ENCODE peak calls at places on chromosomes 7 and 10, in nine cellular contexts. D, B, J, W, H, X, A, P and K are unnamed samples.
A peak's percentile ranks its signal among the peaks of the same experiment; 100 is the strongest.

GRCh38 chr10:12819071-12819470 is 182.4 kb downstream of the CCDC3 start:
- DNase-seq in D (no peak), B (no peak), J (no peak), W (no peak), H (no peak), X (no peak), A (no peak), P (no peak), K (peak; percentile 63)

GRCh38 chr7:4629287-4629905 is 52.7 kb upstream of the FOXK1 start:
- DNase-seq in D (peak; percentile 63), B (no peak), J (no peak), W (no peak), H (no peak), X (no peak), A (no peak), P (no peak), K (no peak)

GRCh38 chr7:125670926-125671572 is 741.4 kb upstream of the POT1 start:
- DNase-seq in D (no peak), B (no peak), J (no peak), W (peak; percentile 46), H (no peak), X (no peak), A (no peak), P (no peak), K (no peak)

GRCh38 chr7:62361-63116 is 129.8 kb upstream of the FAM20C start:
- DNase-seq in D (no peak), B (no peak), J (peak; percentile 55), W (no peak), H (peak; percentile 13), X (no peak), A (no peak), P (no peak), K (no peak)

GRCh38 chr7:115924398-115924797 is 106.2 kb downstream of the TFEC start:
- DNase-seq in D (no peak), B (no peak), J (no peak), W (no peak), H (no peak), X (no peak), A (no peak), P (no peak), K (no peak)

GRCh38 chr7:45687721-45688120 is 113.6 kb downstream of the ADCY1 start:
- DNase-seq in D (no peak), B (no peak), J (peak; percentile 36), W (no peak), H (no peak), X (no peak), A (no peak), P (no peak), K (no peak)

GRCh38 chr7:104628017-104628416 is 299.6 kb downstream of the LHFPL3 start:
- DNase-seq in D (no peak), B (no peak), J (no peak), W (no peak), H (no peak), X (no peak), A (no peak), P (no peak), K (no peak)

GRCh38 chr10:102230861-102231356 is 4.8 kb downstream of the ELOVL3 start:
- DNase-seq in D (peak; percentile 10), B (peak; percentile 29), J (no peak), W (peak; percentile 37), H (peak; percentile 34), X (peak; percentile 26), A (no peak), P (no peak), K (peak; percentile 64)

GRCh38 chr10:5737352-5737751 is 52.7 kb downstream of the TASOR2 start:
- DNase-seq in D (no peak), B (no peak), J (no peak), W (no peak), H (no peak), X (no peak), A (no peak), P (no peak), K (peak; percentile 36)

GRCh38 chr7:42128703-42129102 is 108.3 kb downstream of the GLI3 start:
- DNase-seq in D (no peak), B (no peak), J (no peak), W (peak; percentile 38), H (no peak), X (no peak), A (no peak), P (no peak), K (peak; percentile 22)

GRCh38 chr10:91034494-91035157 is 113.7 kb upstream of the ANKRD1 start:
- DNase-seq in D (peak; percentile 49), B (no peak), J (peak; percentile 90), W (peak; percentile 91), H (peak; percentile 82), X (no peak), A (no peak), P (no peak), K (peak; percentile 23)

GRCh38 chr10:119817991-119818888 is 54.4 kb downstream of the MCMBP start:
- DNase-seq in D (no peak), B (peak; percentile 4), J (peak; percentile 83), W (peak; percentile 80), H (peak; percentile 72), X (peak; percentile 8), A (peak; percentile 95), P (no peak), K (peak; percentile 98)

GRCh38 chr10:13276749-13277394 is 23.0 kb downstream of the PHYH start:
- DNase-seq in D (no peak), B (no peak), J (no peak), W (peak; percentile 52), H (no peak), X (no peak), A (no peak), P (no peak), K (no peak)

GRCh38 chr10:43299579-43299978 is 32.7 kb upstream of the RASGEF1A start:
- DNase-seq in D (no peak), B (peak; percentile 33), J (no peak), W (no peak), H (no peak), X (no peak), A (no peak), P (no peak), K (no peak)

GRCh38 chr10:127979017-127979416 is 72.1 kb downstream of the PTPRE start:
- DNase-seq in D (no peak), B (no peak), J (no peak), W (peak; percentile 36), H (no peak), X (no peak), A (no peak), P (no peak), K (no peak)

GRCh38 chr10:118916777-118917176 is 112.7 kb upstream of the NANOS1 start:
- DNase-seq in D (no peak), B (no peak), J (no peak), W (no peak), H (no peak), X (no peak), A (no peak), P (no peak), K (no peak)

GRCh38 chr7:140649566-140650205 is 9.1 kb upstream of the DENND2A start:
- DNase-seq in D (no peak), B (no peak), J (no peak), W (no peak), H (no peak), X (no peak), A (no peak), P (no peak), K (no peak)

GRCh38 chr10:131014271-131014670 is 297.2 kb downstream of the TCERG1L start:
- DNase-seq in D (no peak), B (no peak), J (no peak), W (no peak), H (no peak), X (no peak), A (no peak), P (no peak), K (no peak)

GRCh38 chr10:111648046-111648445 is 535.5 kb downstream of the GPAM start:
- DNase-seq in D (no peak), B (no peak), J (no peak), W (no peak), H (no peak), X (no peak), A (no peak), P (no peak), K (no peak)

GRCh38 chr7:92010215-92010614 is 69.6 kb downstream of the AKAP9 start:
- DNase-seq in D (no peak), B (no peak), J (no peak), W (no peak), H (no peak), X (no peak), A (no peak), P (no peak), K (peak; percentile 49)

GRCh38 chr7:157487046-157487770 is 150.4 kb downstream of the DNAJB6 start:
- DNase-seq in D (no peak), B (no peak), J (no peak), W (no peak), H (no peak), X (no peak), A (no peak), P (no peak), K (no peak)

GRCh38 chr10:132282667-132283603 is 24.8 kb downstream of the STK32C start:
- DNase-seq in D (no peak), B (no peak), J (no peak), W (peak; percentile 7), H (no peak), X (no peak), A (no peak), P (no peak), K (peak; percentile 21)

GRCh38 chr10:75475470-75476182 is 44.2 kb downstream of the LRMDA start:
- DNase-seq in D (no peak), B (no peak), J (no peak), W (peak; percentile 87), H (no peak), X (no peak), A (no peak), P (no peak), K (no peak)

GRCh38 chr10:3104251-3104918 is 37.0 kb downstream of the PFKP start:
- DNase-seq in D (no peak), B (no peak), J (no peak), W (no peak), H (peak; percentile 72), X (no peak), A (no peak), P (no peak), K (no peak)

GRCh38 chr10:48769706-48770105 is 85.0 kb downstream of the WDFY4 start:
- DNase-seq in D (no peak), B (no peak), J (no peak), W (no peak), H (no peak), X (no peak), A (no peak), P (no peak), K (peak; percentile 16)

GRCh38 chr7:140230862-140231778 is 54.3 kb upstream of the KDM7A start:
- DNase-seq in D (peak; percentile 91), B (peak; percentile 37), J (no peak), W (peak; percentile 46), H (peak; percentile 62), X (peak; percentile 33), A (peak; percentile 44), P (no peak), K (peak; percentile 91)

GRCh38 chr10:124975977-124976514 is 34.1 kb downstream of the ZRANB1 start:
- DNase-seq in D (no peak), B (no peak), J (no peak), W (peak; percentile 29), H (no peak), X (no peak), A (no peak), P (no peak), K (no peak)

GRCh38 chr10:68402271-68402670 is 4.8 kb downstream of the RUFY2 start:
- DNase-seq in D (no peak), B (no peak), J (no peak), W (peak; percentile 66), H (no peak), X (no peak), A (no peak), P (no peak), K (no peak)

GRCh38 chr7:126441745-126442144 is 811.0 kb downstream of the GRM8 start:
- DNase-seq in D (no peak), B (no peak), J (no peak), W (no peak), H (no peak), X (no peak), A (no peak), P (no peak), K (no peak)

GRCh38 chr10:28592953-28593352 is 60.0 kb downstream of the WAC start:
- DNase-seq in D (no peak), B (no peak), J (no peak), W (peak; percentile 58), H (no peak), X (no peak), A (no peak), P (no peak), K (no peak)

GRCh38 chr10:112842832-112843360 is 107.2 kb upstream of the TCF7L2 start:
- DNase-seq in D (no peak), B (no peak), J (no peak), W (peak; percentile 41), H (no peak), X (no peak), A (no peak), P (peak; percentile 28), K (no peak)